ENCODE peak calls at places on chromosomes 7 and 10, in four cellular contexts. U, O, L and F are unnamed samples.
A peak's percentile ranks its signal among the peaks of the same experiment; 100 is the strongest.

GRCh38 chr7:148464932-148465331 is 125.6 kb upstream of the C7orf33 start:
- DNase-seq in U (no peak), O (no peak), L (no peak), F (no peak)

GRCh38 chr10:3881622-3882021 is 96.6 kb upstream of the KLF6 start:
- DNase-seq in U (no peak), O (no peak), L (no peak), F (peak; percentile 35)

GRCh38 chr10:65570143-65571010 is 1355.5 kb upstream of the LRRTM3 start:
- DNase-seq in U (peak; percentile 35), O (peak; percentile 29), L (peak; percentile 51), F (no peak)

GRCh38 chr7:27010068-27010467 is 85.7 kb downstream of the HOXA1 start:
- DNase-seq in U (no peak), O (no peak), L (no peak), F (no peak)

GRCh38 chr7:123570390-123571182 is 13.0 kb upstream of the NDUFA5 start:
- DNase-seq in U (no peak), O (no peak), L (no peak), F (no peak)

GRCh38 chr10:88831709-88832108 is 19.9 kb downstream of the ANKRD22 start:
- DNase-seq in U (no peak), O (no peak), L (no peak), F (no peak)

GRCh38 chr10:7090529-7090928 is 320.3 kb downstream of the SFMBT2 start:
- DNase-seq in U (no peak), O (no peak), L (no peak), F (no peak)

GRCh38 chr7:4168041-4168440 is 514.1 kb upstream of the FOXK1 start:
- DNase-seq in U (no peak), O (no peak), L (no peak), F (no peak)

GRCh38 chr7:48101352-48101751 is 12.3 kb downstream of the UPP1 start:
- DNase-seq in U (no peak), O (no peak), L (no peak), F (no peak)

GRCh38 chr7:17991866-17992648 is 35.6 kb downstream of the PRPS1L1 start:
- DNase-seq in U (peak; percentile 44), O (no peak), L (no peak), F (no peak)

GRCh38 chr7:154886591-154886990 is 116.3 kb downstream of the PAXIP1 start:
- DNase-seq in U (no peak), O (no peak), L (no peak), F (no peak)

GRCh38 chr7:124959676-124960075 is 30.1 kb upstream of the POT1 start:
- DNase-seq in U (no peak), O (no peak), L (no peak), F (no peak)

GRCh38 chr7:112025556-112025955 is 180.6 kb downstream of the DOCK4 start:
- DNase-seq in U (no peak), O (no peak), L (no peak), F (no peak)

GRCh38 chr7:78605131-78605530 is 806.6 kb downstream of the PHTF2 start:
- DNase-seq in U (no peak), O (no peak), L (no peak), F (no peak)

GRCh38 chr7:7857143-7857583 is 111.4 kb upstream of the GLCCI1 start:
- DNase-seq in U (no peak), O (no peak), L (no peak), F (no peak)

GRCh38 chr10:127824826-127825225 is 67.9 kb downstream of the CLRN3 start:
- DNase-seq in U (no peak), O (no peak), L (no peak), F (no peak)

GRCh38 chr7:82559203-82559805 is 115.7 kb upstream of the CACNA2D1 start:
- DNase-seq in U (peak; percentile 12), O (peak; percentile 47), L (peak; percentile 72), F (no peak)

GRCh38 chr10:84256510-84257342 is 11.9 kb downstream of the RGR start:
- DNase-seq in U (peak; percentile 56), O (peak; percentile 47), L (no peak), F (no peak)

GRCh38 chr10:49734676-49735075 is 27.4 kb downstream of the OGDHL start:
- DNase-seq in U (peak; percentile 44), O (peak; percentile 17), L (no peak), F (no peak)

GRCh38 chr10:117677239-117677638 is 134.7 kb downstream of the EMX2 start:
- DNase-seq in U (no peak), O (no peak), L (no peak), F (no peak)
- TF ChIP-seq POLR2AphosphoS5 in U (no peak), O (no peak), L (no peak), F (no peak)

GRCh38 chr10:105700327-105700726 is 1059.2 kb downstream of the SORCS3 start:
- DNase-seq in U (no peak), O (no peak), L (no peak), F (no peak)
- H3K27me3 ChIP-seq in U (no peaks in the 10 kb centered on the region), O (no peaks in the 10 kb centered on the region), L (no peaks in the 10 kb centered on the region), F (no peaks in the 10 kb centered on the region)

GRCh38 chr10:77738496-77739158 is 101.0 kb upstream of the KCNMA1 start:
- DNase-seq in U (no peak), O (no peak), L (no peak), F (no peak)
- TF ChIP-seq EP300 in U (no peak), O (no peak), L (no peak), F (no peak)

GRCh38 chr10:22335204-22335956 is 9.9 kb upstream of the SPAG6 start:
- DNase-seq in U (peak; percentile 61), O (peak; percentile 53), L (peak; percentile 33), F (peak; percentile 87)
- TF ChIP-seq POLR2AphosphoS5 in U (peak; percentile 26), O (no peak), L (no peak), F (peak; percentile 49)

DNA sequence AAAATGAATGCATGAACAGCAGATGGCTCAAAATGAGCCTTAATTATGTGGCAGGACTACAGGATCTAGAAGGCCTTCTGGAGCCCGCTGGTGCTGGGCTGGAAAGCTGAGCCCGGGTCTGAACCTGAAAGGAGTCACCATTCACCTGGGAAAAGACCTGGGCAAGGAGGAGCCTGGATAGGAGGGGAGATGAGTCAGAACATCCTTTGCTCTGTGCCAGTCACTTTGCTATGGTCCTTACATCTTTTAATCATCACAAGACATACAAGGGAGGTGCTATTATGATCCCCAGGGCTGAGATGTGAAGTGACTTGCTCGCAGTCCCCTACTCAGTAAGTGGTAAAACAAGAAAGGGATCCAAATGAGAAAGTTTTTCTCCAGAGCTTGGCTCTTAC is 16.9 kb upstream of the SLC18A2 start:
- DNase-seq in U (no peak), O (no peak), L (no peak), F (no peak)
- H3K27me3 ChIP-seq in U (peaks cover 27% of the 10 kb centered on the region), O (no peaks in the 10 kb centered on the region), L (no peaks in the 10 kb centered on the region), F (no peaks in the 10 kb centered on the region)

DNA sequence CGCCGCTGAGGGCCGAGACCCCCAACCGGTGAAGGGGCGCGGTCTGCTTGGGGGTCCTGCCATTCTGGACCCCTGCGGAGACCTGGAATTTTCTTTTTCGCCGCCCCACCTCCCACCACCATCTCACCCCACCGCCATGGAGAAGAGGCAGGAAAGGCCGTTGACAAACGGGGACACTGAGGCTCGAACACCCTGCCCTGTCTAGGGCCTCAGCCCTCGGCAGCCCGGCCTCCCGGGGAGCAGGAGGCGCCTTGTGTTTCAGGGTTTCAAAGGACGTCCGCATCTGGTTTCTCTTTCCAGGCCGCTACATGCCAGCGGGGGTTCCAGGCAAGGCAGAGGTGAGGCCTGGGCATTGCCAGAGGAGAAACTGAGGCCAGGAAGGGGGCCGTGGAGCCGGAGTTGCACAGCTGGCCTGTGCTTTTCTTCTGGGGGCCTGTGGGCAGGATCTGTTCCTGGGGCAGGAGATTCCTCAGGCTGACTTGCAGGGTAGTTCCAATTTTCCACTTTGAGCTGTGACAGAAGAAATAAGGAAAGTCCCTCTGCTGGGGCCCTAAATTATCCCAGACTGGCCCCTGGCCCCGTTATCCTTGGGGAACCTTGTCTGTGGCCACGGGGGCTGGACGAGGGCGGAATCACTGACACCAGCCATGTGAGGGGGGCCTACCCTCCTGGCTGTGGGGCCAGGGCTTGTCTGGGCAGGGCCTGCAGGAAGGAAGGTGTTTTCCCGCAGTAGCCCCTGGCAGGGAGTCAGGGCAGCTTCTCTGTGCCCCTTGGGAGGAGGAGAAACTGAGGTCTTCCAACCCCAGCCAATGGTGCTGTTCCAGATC is 873 bp upstream of the MICALL2 start:
- DNase-seq in U (peak; percentile 51), O (no peak), L (no peak), F (peak; percentile 31)
- TF ChIP-seq EP300 in U (no peak), O (no peak), L (no peak), F (no peak)